ENCODE peak calls at places on chromosomes 6 and 20, in six cellular contexts. X is WTC11, O is H1, Q is GM12878, E is HepG2, K is K562. I is an unnamed sample.

GRCh38 chr6:15897063-15897934 is 231.6 kb upstream of the MYLIP start:
- DNase-seq in X (no peak), Q (no peak), K (no peak), O (no peak), E (no peak), I (peak; percentile 23)

GRCh38 chr20:53748821-53749402 is 155.3 kb upstream of the ZNF217 start:
- DNase-seq in Q (no peak), E (no peak), O (no peak), X (no peak), K (no peak), I (no peak)

GRCh38 chr6:143959865-143960264 is 48.2 kb downstream of the PLAGL1 start:
- DNase-seq in E (peak; percentile 38), O (no peak), K (no peak), Q (no peak), X (no peak), I (no peak)

GRCh38 chr6:30683980-30684338 is 2.5 kb downstream of the PPP1R18 start:
- DNase-seq in K (no peak), E (no peak), O (no peak), X (no peak), Q (no peak), I (no peak)

GRCh38 chr6:134564705-134565104 is 246.8 kb upstream of the SGK1 start:
- DNase-seq in Q (no peak), X (no peak), O (no peak), K (no peak), E (peak; percentile 6), I (no peak)

GRCh38 chr20:35515949-35516645 is 13.4 kb downstream of the C20orf173 start:
- DNase-seq in X (no peak), O (no peak), K (no peak), E (no peak), Q (no peak), I (no peak)

GRCh38 chr6:15690451-15690961 is 27.7 kb upstream of the DTNBP1 start:
- DNase-seq in O (no peak), K (no peak), Q (no peak), E (no peak), X (no peak), I (no peak)

GRCh38 chr6:43699564-43700186 is 12.1 kb upstream of the MRPS18A start:
- DNase-seq in K (no peak), E (peak; percentile 42), O (no peak), Q (no peak), X (no peak), I (no peak)

GRCh38 chr20:20412750-20413149 is 44.8 kb downstream of the INSM1 start:
- DNase-seq in O (no peak), X (no peak), K (no peak), Q (no peak), E (no peak), I (no peak)

GRCh38 chr20:17655865-17656489 is 26.1 kb downstream of the RRBP1 start:
- DNase-seq in E (no peak), K (peak; percentile 19), Q (peak; percentile 11), O (no peak), X (no peak), I (peak; percentile 70)

GRCh38 chr20:57243480-57244220 is 22.8 kb downstream of the BMP7 start:
- DNase-seq in Q (no peak), K (no peak), E (no peak), X (no peak), O (no peak), I (no peak)

GRCh38 chr20:63000958-63001357 is 5.8 kb downstream of the BHLHE23 start:
- DNase-seq in E (no peak), K (no peak), O (no peak), Q (no peak), X (no peak), I (no peak)

GRCh38 chr6:46900266-46900665 is 21.5 kb downstream of the ADGRF5 start:
- DNase-seq in K (no peak), O (no peak), E (no peak), Q (no peak), X (no peak), I (no peak)

GRCh38 chr6:41066867-41067304 is 5.3 kb downstream of the OARD1 start:
- DNase-seq in K (peak; percentile 54), O (no peak), E (peak; percentile 88), X (peak; percentile 66), Q (peak; percentile 26), I (peak; percentile 86)

GRCh38 chr6:155013457-155013876 is 18.4 kb downstream of the TIAM2 start:
- DNase-seq in K (no peak), X (no peak), Q (no peak), O (no peak), E (no peak), I (no peak)

GRCh38 chr20:58524814-58525213 is 9.6 kb upstream of the APCDD1L start:
- DNase-seq in O (no peak), X (no peak), Q (no peak), K (no peak), E (no peak), I (no peak)

GRCh38 chr6:2376429-2377355 is 131.3 kb upstream of the GMDS start:
- DNase-seq in Q (no peak), K (no peak), E (no peak), O (no peak), X (no peak), I (no peak)

DNA sequence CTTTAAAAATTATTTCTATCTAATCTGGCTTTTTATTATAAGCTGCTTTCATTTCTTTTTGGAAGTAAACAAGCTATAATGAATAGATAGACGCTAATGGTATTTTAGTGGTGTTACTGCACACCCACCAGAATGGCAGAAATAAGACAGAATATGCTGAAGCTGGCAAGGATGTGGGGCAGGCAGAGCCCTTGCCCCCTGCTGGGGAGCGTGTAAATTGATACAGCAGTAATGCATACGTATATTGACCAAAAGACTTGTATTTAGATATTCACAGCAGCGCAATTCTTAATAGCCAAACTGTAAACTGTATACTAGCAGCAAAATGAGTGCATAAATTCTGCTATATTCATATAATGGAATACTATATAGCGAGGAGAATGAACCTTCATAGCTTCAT is 35.3 kb downstream of the TMEM181 start:
- DNase-seq in O (no peak), E (peak; percentile 17), X (no peak), Q (no peak), K (peak; percentile 56), I (no peak)
- TF ChIP-seq CTCF in O (no peak), E (peak; percentile 45), X (no peak), Q (peak; percentile 30), K (peak; percentile 43), I (no peak)

GRCh38 chr6:84467296-84467695 is 239.9 kb upstream of the CEP162 start:
- DNase-seq in Q (no peak), X (no peak), E (no peak), K (no peak), O (no peak), I (no peak)
- TF ChIP-seq CREB1 in Q (no peak), X (no peak), E (no peak), K (no peak), O (no peak), I (no peak)

GRCh38 chr20:48930878-48931277 is 9.4 kb downstream of the ARFGEF2 start:
- DNase-seq in K (no peak), Q (no peak), E (no peak), X (no peak), O (no peak), I (no peak)

GRCh38 chr20:48932375-48932941 is 10.9 kb downstream of the ARFGEF2 start:
- DNase-seq in E (peak; percentile 80), K (no peak), Q (no peak), X (no peak), O (no peak), I (no peak)

GRCh38 chr20:48930035-48930434 is 8.5 kb downstream of the ARFGEF2 start:
- DNase-seq in X (no peak), K (no peak), Q (no peak), E (no peak), O (no peak), I (no peak)

GRCh38 chr20:48931527-48932374 is 10.2 kb downstream of the ARFGEF2 start:
- DNase-seq in Q (no peak), X (no peak), E (no peak), O (no peak), K (no peak), I (no peak)

DNA sequence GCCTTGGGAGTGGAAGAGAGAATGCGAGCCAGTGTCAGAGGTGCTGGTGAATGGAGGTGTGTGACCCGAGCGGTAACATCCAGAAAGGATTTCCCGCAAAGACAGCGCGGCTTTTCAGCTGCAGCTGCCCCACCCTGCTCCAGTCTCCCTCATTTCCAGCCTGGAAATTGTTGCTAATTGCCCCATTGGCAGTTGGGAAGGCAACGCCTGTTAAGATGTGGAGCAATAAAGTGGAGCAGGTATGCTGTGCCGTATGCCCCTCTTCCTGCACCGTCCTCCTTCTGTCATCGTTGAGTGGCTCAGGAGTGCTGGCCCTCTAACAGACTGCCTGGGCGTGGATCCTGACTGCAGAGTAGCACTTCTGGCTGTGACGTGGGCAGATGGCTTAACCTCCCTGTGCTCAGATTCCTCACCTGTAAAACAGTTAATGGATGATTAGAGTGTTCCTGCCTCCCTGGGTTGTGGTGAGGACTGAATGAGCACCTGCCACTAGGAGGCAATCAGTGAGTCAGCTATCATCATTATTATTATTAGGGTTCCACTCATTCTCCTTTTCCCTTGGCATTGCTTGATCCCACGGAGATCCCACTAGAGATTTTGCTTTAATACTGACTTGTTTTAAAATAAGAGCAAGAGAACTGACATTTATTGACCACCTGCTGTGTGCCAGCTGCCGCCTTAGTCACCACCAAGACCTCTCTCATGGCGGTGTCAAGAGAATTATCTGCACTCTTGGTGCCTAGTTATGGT is 11.7 kb downstream of the ARFGEF2 start:
- DNase-seq in X (no peak), Q (no peak), E (no peak), K (no peak), O (no peak), I (no peak)
- TF ChIP-seq CTCF in X (no peak), Q (no peak), E (no peak), K (no peak), O (no peak), I (peak; percentile 27)

GRCh38 chr20:49983848-49984408 is 1.1 kb downstream of the SNAI1 start:
- DNase-seq in O (no peak), E (no peak), Q (no peak), K (peak; percentile 59), X (no peak), I (no peak)

GRCh38 chr20:49981218-49982071 is 1.3 kb upstream of the SNAI1 start:
- DNase-seq in Q (no peak), K (no peak), O (no peak), X (no peak), E (no peak), I (no peak)

GRCh38 chr20:49983123-49983847 is 505 bp downstream of the SNAI1 start:
- DNase-seq in K (peak; percentile 73), X (no peak), Q (no peak), E (no peak), O (no peak), I (no peak)

GRCh38 chr20:49982072-49982345 is 771 bp upstream of the SNAI1 start:
- DNase-seq in K (no peak), Q (no peak), X (no peak), E (no peak), O (no peak), I (no peak)

DNA sequence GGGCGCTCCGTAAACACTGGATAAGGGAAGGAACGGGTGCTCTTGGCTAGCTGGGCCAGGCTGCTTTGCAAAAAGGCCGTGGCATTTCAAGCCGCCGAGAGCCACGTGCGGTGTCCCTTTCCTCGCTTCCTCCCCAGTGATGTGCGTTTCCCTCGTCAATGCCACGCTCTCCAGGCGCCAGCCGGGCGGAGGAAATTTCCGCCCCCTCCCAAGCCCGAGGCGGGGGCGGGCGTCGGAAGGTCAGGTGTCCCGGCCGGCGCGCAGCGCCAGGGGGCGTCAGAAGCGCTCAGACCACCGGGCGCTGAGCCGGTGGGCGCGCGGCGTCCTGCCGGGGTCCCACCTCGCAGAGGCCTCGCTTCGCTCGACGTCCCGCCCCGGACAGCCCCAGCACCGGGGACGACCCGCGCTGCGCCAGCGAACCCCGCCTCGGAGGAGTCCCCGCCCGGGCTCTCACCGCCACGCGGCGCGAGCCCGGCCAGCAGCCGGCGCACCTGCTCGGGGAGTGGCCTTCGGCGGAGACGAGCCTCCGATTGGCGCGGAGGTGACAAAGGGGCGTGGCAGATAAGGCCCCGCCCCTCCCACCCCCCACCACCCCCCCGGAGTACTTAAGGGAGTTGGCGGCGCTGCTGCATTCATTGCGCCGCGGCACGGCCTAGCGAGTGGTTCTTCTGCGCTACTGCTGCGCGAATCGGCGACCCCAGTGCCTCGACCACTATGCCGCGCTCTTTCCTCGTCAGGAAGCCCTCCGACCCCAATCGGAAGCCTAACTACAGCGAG is at the start of gene SNAI1:
- DNase-seq in K (peak; percentile 94), X (peak; percentile 83), O (no peak), E (peak; percentile 86), Q (peak; percentile 32), I (peak; percentile 91)
- TF ChIP-seq CREB1 in K (peak; percentile 69), X (no peak), O (peak; percentile 61), E (peak; percentile 8), Q (no peak), I (peak; percentile 32)

I was measured in GM23338.